ENCODE peak calls at places on chromosomes 6 and 20, in ten cellular contexts. One of them, this sample, is unnamed.

GRCh38 chr6:3549314-3549940 is 92.6 kb upstream of the SLC22A23 start:
- DNase-seq in fibroblast of pulmonary artery: no peak
- DNase-seq in HS-5: no peak
- DNase-seq in effector CD4-positive, alpha-beta T cell: no peak
- DNase-seq in SJSA1: no peak
- DNase-seq in ureter: no peak
- DNase-seq in activated naive CD4-positive, alpha-beta T cell treated with anti-CD3 and anti-CD28 coated beads, Interleukin-2, amount 50 U/mL, for 72 hours: no peak
- DNase-seq in dermis microvascular lymphatic vessel endothelial cell: no peak
- DNase-seq in NCI-H748 treated with DMSO at 0.1 percent for 48 hours: peak; percentile 99
- DNase-seq in stimulated activated CD4-positive, alpha-beta T cell treated with anti-CD3 and anti-CD28 coated beads, Interleukin-15, amount 100 ng/mL, for 1 hour: no peak
- DNase-seq in this sample: peak; percentile 85

GRCh38 chr6:50819906-50820589 is 1.4 kb downstream of the TFAP2B start:
- DNase-seq in fibroblast of pulmonary artery: no peak
- DNase-seq in HS-5: no peak
- DNase-seq in effector CD4-positive, alpha-beta T cell: no peak
- DNase-seq in SJSA1: no peak
- DNase-seq in ureter: no peak
- DNase-seq in activated naive CD4-positive, alpha-beta T cell treated with anti-CD3 and anti-CD28 coated beads, Interleukin-2, amount 50 U/mL, for 72 hours: no peak
- DNase-seq in dermis microvascular lymphatic vessel endothelial cell: no peak
- DNase-seq in NCI-H748 treated with DMSO at 0.1 percent for 48 hours: no peak
- DNase-seq in stimulated activated CD4-positive, alpha-beta T cell treated with anti-CD3 and anti-CD28 coated beads, Interleukin-15, amount 100 ng/mL, for 1 hour: no peak
- DNase-seq in this sample: peak; percentile 42

GRCh38 chr6:40788661-40789111 is 201.5 kb upstream of the LRFN2 start:
- DNase-seq in fibroblast of pulmonary artery: peak; percentile 52
- DNase-seq in HS-5: no peak
- DNase-seq in effector CD4-positive, alpha-beta T cell: no peak
- DNase-seq in SJSA1: no peak
- DNase-seq in ureter: no peak
- DNase-seq in activated naive CD4-positive, alpha-beta T cell treated with anti-CD3 and anti-CD28 coated beads, Interleukin-2, amount 50 U/mL, for 72 hours: peak; percentile 20
- DNase-seq in dermis microvascular lymphatic vessel endothelial cell: peak; percentile 75
- DNase-seq in NCI-H748 treated with DMSO at 0.1 percent for 48 hours: no peak
- DNase-seq in stimulated activated CD4-positive, alpha-beta T cell treated with anti-CD3 and anti-CD28 coated beads, Interleukin-15, amount 100 ng/mL, for 1 hour: no peak
- DNase-seq in this sample: no peak

GRCh38 chr6:27061235-27061993 is 186.1 kb upstream of the PRSS16 start:
- DNase-seq in fibroblast of pulmonary artery: no peak
- DNase-seq in HS-5: no peak
- DNase-seq in effector CD4-positive, alpha-beta T cell: no peak
- DNase-seq in SJSA1: no peak
- DNase-seq in ureter: no peak
- DNase-seq in activated naive CD4-positive, alpha-beta T cell treated with anti-CD3 and anti-CD28 coated beads, Interleukin-2, amount 50 U/mL, for 72 hours: no peak
- DNase-seq in dermis microvascular lymphatic vessel endothelial cell: no peak
- DNase-seq in NCI-H748 treated with DMSO at 0.1 percent for 48 hours: no peak
- DNase-seq in stimulated activated CD4-positive, alpha-beta T cell treated with anti-CD3 and anti-CD28 coated beads, Interleukin-15, amount 100 ng/mL, for 1 hour: no peak
- DNase-seq in this sample: no peak

GRCh38 chr6:5782783-5783567 is 223.8 kb downstream of the NRN1 start:
- DNase-seq in fibroblast of pulmonary artery: no peak
- DNase-seq in HS-5: no peak
- DNase-seq in effector CD4-positive, alpha-beta T cell: no peak
- DNase-seq in SJSA1: peak; percentile 30
- DNase-seq in ureter: no peak
- DNase-seq in activated naive CD4-positive, alpha-beta T cell treated with anti-CD3 and anti-CD28 coated beads, Interleukin-2, amount 50 U/mL, for 72 hours: no peak
- DNase-seq in dermis microvascular lymphatic vessel endothelial cell: no peak
- DNase-seq in NCI-H748 treated with DMSO at 0.1 percent for 48 hours: no peak
- DNase-seq in stimulated activated CD4-positive, alpha-beta T cell treated with anti-CD3 and anti-CD28 coated beads, Interleukin-15, amount 100 ng/mL, for 1 hour: no peak
- DNase-seq in this sample: no peak

GRCh38 chr20:63775096-63775978 is 35.8 kb downstream of the SLC2A4RG start:
- DNase-seq in fibroblast of pulmonary artery: peak; percentile 31
- DNase-seq in HS-5: no peak
- DNase-seq in effector CD4-positive, alpha-beta T cell: no peak
- DNase-seq in SJSA1: peak; percentile 50
- DNase-seq in ureter: no peak
- DNase-seq in activated naive CD4-positive, alpha-beta T cell treated with anti-CD3 and anti-CD28 coated beads, Interleukin-2, amount 50 U/mL, for 72 hours: no peak
- DNase-seq in dermis microvascular lymphatic vessel endothelial cell: no peak
- DNase-seq in NCI-H748 treated with DMSO at 0.1 percent for 48 hours: no peak
- DNase-seq in stimulated activated CD4-positive, alpha-beta T cell treated with anti-CD3 and anti-CD28 coated beads, Interleukin-15, amount 100 ng/mL, for 1 hour: no peak
- DNase-seq in this sample: no peak

GRCh38 chr6:13776602-13777001 is 37.8 kb downstream of the MCUR1 start:
- DNase-seq in fibroblast of pulmonary artery: no peak
- DNase-seq in HS-5: no peak
- DNase-seq in effector CD4-positive, alpha-beta T cell: no peak
- DNase-seq in SJSA1: no peak
- DNase-seq in ureter: no peak
- DNase-seq in activated naive CD4-positive, alpha-beta T cell treated with anti-CD3 and anti-CD28 coated beads, Interleukin-2, amount 50 U/mL, for 72 hours: no peak
- DNase-seq in dermis microvascular lymphatic vessel endothelial cell: no peak
- DNase-seq in NCI-H748 treated with DMSO at 0.1 percent for 48 hours: no peak
- DNase-seq in stimulated activated CD4-positive, alpha-beta T cell treated with anti-CD3 and anti-CD28 coated beads, Interleukin-15, amount 100 ng/mL, for 1 hour: no peak
- DNase-seq in this sample: no peak

GRCh38 chr20:48737463-48738093 is 90.2 kb downstream of the PREX1 start:
- DNase-seq in fibroblast of pulmonary artery: no peak
- DNase-seq in HS-5: no peak
- DNase-seq in effector CD4-positive, alpha-beta T cell: no peak
- DNase-seq in SJSA1: no peak
- DNase-seq in ureter: no peak
- DNase-seq in activated naive CD4-positive, alpha-beta T cell treated with anti-CD3 and anti-CD28 coated beads, Interleukin-2, amount 50 U/mL, for 72 hours: no peak
- DNase-seq in dermis microvascular lymphatic vessel endothelial cell: no peak
- DNase-seq in NCI-H748 treated with DMSO at 0.1 percent for 48 hours: no peak
- DNase-seq in stimulated activated CD4-positive, alpha-beta T cell treated with anti-CD3 and anti-CD28 coated beads, Interleukin-15, amount 100 ng/mL, for 1 hour: no peak
- DNase-seq in this sample: no peak

GRCh38 chr6:152189736-152190135 is 382.3 kb downstream of the ESR1 start:
- DNase-seq in fibroblast of pulmonary artery: peak; percentile 65
- DNase-seq in HS-5: no peak
- DNase-seq in effector CD4-positive, alpha-beta T cell: no peak
- DNase-seq in SJSA1: no peak
- DNase-seq in ureter: no peak
- DNase-seq in activated naive CD4-positive, alpha-beta T cell treated with anti-CD3 and anti-CD28 coated beads, Interleukin-2, amount 50 U/mL, for 72 hours: no peak
- DNase-seq in dermis microvascular lymphatic vessel endothelial cell: no peak
- DNase-seq in NCI-H748 treated with DMSO at 0.1 percent for 48 hours: no peak
- DNase-seq in stimulated activated CD4-positive, alpha-beta T cell treated with anti-CD3 and anti-CD28 coated beads, Interleukin-15, amount 100 ng/mL, for 1 hour: no peak
- DNase-seq in this sample: peak; percentile 65

GRCh38 chr6:6806793-6807518 is 218.4 kb downstream of the LY86 start:
- DNase-seq in fibroblast of pulmonary artery: peak; percentile 33
- DNase-seq in HS-5: no peak
- DNase-seq in effector CD4-positive, alpha-beta T cell: no peak
- DNase-seq in SJSA1: no peak
- DNase-seq in ureter: no peak
- DNase-seq in activated naive CD4-positive, alpha-beta T cell treated with anti-CD3 and anti-CD28 coated beads, Interleukin-2, amount 50 U/mL, for 72 hours: no peak
- DNase-seq in dermis microvascular lymphatic vessel endothelial cell: no peak
- DNase-seq in NCI-H748 treated with DMSO at 0.1 percent for 48 hours: no peak
- DNase-seq in stimulated activated CD4-positive, alpha-beta T cell treated with anti-CD3 and anti-CD28 coated beads, Interleukin-15, amount 100 ng/mL, for 1 hour: no peak
- DNase-seq in this sample: no peak

GRCh38 chr6:31752739-31753319 is 9.6 kb upstream of the SAPCD1 start:
- DNase-seq in fibroblast of pulmonary artery: peak; percentile 63
- DNase-seq in HS-5: no peak
- DNase-seq in effector CD4-positive, alpha-beta T cell: no peak
- DNase-seq in SJSA1: no peak
- DNase-seq in ureter: no peak
- DNase-seq in activated naive CD4-positive, alpha-beta T cell treated with anti-CD3 and anti-CD28 coated beads, Interleukin-2, amount 50 U/mL, for 72 hours: no peak
- DNase-seq in dermis microvascular lymphatic vessel endothelial cell: no peak
- DNase-seq in NCI-H748 treated with DMSO at 0.1 percent for 48 hours: no peak
- DNase-seq in stimulated activated CD4-positive, alpha-beta T cell treated with anti-CD3 and anti-CD28 coated beads, Interleukin-15, amount 100 ng/mL, for 1 hour: no peak
- DNase-seq in this sample: peak; percentile 69

GRCh38 chr20:63690898-63691710 is 5.3 kb upstream of the TNFRSF6B start:
- DNase-seq in fibroblast of pulmonary artery: no peak
- DNase-seq in HS-5: no peak
- DNase-seq in effector CD4-positive, alpha-beta T cell: no peak
- DNase-seq in SJSA1: no peak
- DNase-seq in ureter: no peak
- DNase-seq in activated naive CD4-positive, alpha-beta T cell treated with anti-CD3 and anti-CD28 coated beads, Interleukin-2, amount 50 U/mL, for 72 hours: no peak
- DNase-seq in dermis microvascular lymphatic vessel endothelial cell: no peak
- DNase-seq in NCI-H748 treated with DMSO at 0.1 percent for 48 hours: no peak
- DNase-seq in stimulated activated CD4-positive, alpha-beta T cell treated with anti-CD3 and anti-CD28 coated beads, Interleukin-15, amount 100 ng/mL, for 1 hour: no peak
- DNase-seq in this sample: no peak

GRCh38 chr6:138970856-138971425 is 17.1 kb downstream of the REPS1 start:
- DNase-seq in fibroblast of pulmonary artery: peak; percentile 89
- DNase-seq in HS-5: peak; percentile 91
- DNase-seq in effector CD4-positive, alpha-beta T cell: no peak
- DNase-seq in SJSA1: peak; percentile 67
- DNase-seq in ureter: no peak
- DNase-seq in activated naive CD4-positive, alpha-beta T cell treated with anti-CD3 and anti-CD28 coated beads, Interleukin-2, amount 50 U/mL, for 72 hours: no peak
- DNase-seq in dermis microvascular lymphatic vessel endothelial cell: no peak
- DNase-seq in NCI-H748 treated with DMSO at 0.1 percent for 48 hours: no peak
- DNase-seq in stimulated activated CD4-positive, alpha-beta T cell treated with anti-CD3 and anti-CD28 coated beads, Interleukin-15, amount 100 ng/mL, for 1 hour: no peak
- DNase-seq in this sample: peak; percentile 93

GRCh38 chr20:41167481-41168253 is 30.3 kb downstream of the PLCG1 start:
- DNase-seq in fibroblast of pulmonary artery: no peak
- DNase-seq in HS-5: no peak
- DNase-seq in effector CD4-positive, alpha-beta T cell: no peak
- DNase-seq in SJSA1: no peak
- DNase-seq in ureter: no peak
- DNase-seq in activated naive CD4-positive, alpha-beta T cell treated with anti-CD3 and anti-CD28 coated beads, Interleukin-2, amount 50 U/mL, for 72 hours: no peak
- DNase-seq in dermis microvascular lymphatic vessel endothelial cell: no peak
- DNase-seq in NCI-H748 treated with DMSO at 0.1 percent for 48 hours: no peak
- DNase-seq in stimulated activated CD4-positive, alpha-beta T cell treated with anti-CD3 and anti-CD28 coated beads, Interleukin-15, amount 100 ng/mL, for 1 hour: no peak
- DNase-seq in this sample: no peak

GRCh38 chr6:39638126-39638822 is 86.9 kb downstream of the KIF6 start:
- DNase-seq in fibroblast of pulmonary artery: no peak
- DNase-seq in HS-5: no peak
- DNase-seq in effector CD4-positive, alpha-beta T cell: no peak
- DNase-seq in SJSA1: no peak
- DNase-seq in ureter: no peak
- DNase-seq in activated naive CD4-positive, alpha-beta T cell treated with anti-CD3 and anti-CD28 coated beads, Interleukin-2, amount 50 U/mL, for 72 hours: no peak
- DNase-seq in dermis microvascular lymphatic vessel endothelial cell: no peak
- DNase-seq in NCI-H748 treated with DMSO at 0.1 percent for 48 hours: no peak
- DNase-seq in stimulated activated CD4-positive, alpha-beta T cell treated with anti-CD3 and anti-CD28 coated beads, Interleukin-15, amount 100 ng/mL, for 1 hour: no peak
- DNase-seq in this sample: no peak

GRCh38 chr20:57425150-57426013 is 34.2 kb downstream of the RBM38 start:
- DNase-seq in fibroblast of pulmonary artery: peak; percentile 40
- DNase-seq in HS-5: no peak
- DNase-seq in effector CD4-positive, alpha-beta T cell: no peak
- DNase-seq in SJSA1: no peak
- DNase-seq in ureter: no peak
- DNase-seq in activated naive CD4-positive, alpha-beta T cell treated with anti-CD3 and anti-CD28 coated beads, Interleukin-2, amount 50 U/mL, for 72 hours: no peak
- DNase-seq in dermis microvascular lymphatic vessel endothelial cell: no peak
- DNase-seq in NCI-H748 treated with DMSO at 0.1 percent for 48 hours: no peak
- DNase-seq in stimulated activated CD4-positive, alpha-beta T cell treated with anti-CD3 and anti-CD28 coated beads, Interleukin-15, amount 100 ng/mL, for 1 hour: no peak
- DNase-seq in this sample: no peak

GRCh38 chr20:36094497-36094896 is 60.0 kb upstream of the EPB41L1 start:
- DNase-seq in fibroblast of pulmonary artery: peak; percentile 74
- DNase-seq in HS-5: no peak
- DNase-seq in effector CD4-positive, alpha-beta T cell: no peak
- DNase-seq in SJSA1: no peak
- DNase-seq in ureter: no peak
- DNase-seq in activated naive CD4-positive, alpha-beta T cell treated with anti-CD3 and anti-CD28 coated beads, Interleukin-2, amount 50 U/mL, for 72 hours: no peak
- DNase-seq in dermis microvascular lymphatic vessel endothelial cell: no peak
- DNase-seq in NCI-H748 treated with DMSO at 0.1 percent for 48 hours: no peak
- DNase-seq in stimulated activated CD4-positive, alpha-beta T cell treated with anti-CD3 and anti-CD28 coated beads, Interleukin-15, amount 100 ng/mL, for 1 hour: no peak
- DNase-seq in this sample: no peak

GRCh38 chr6:37569317-37569716 is 69.6 kb upstream of the CCDC167 start:
- DNase-seq in fibroblast of pulmonary artery: no peak
- DNase-seq in HS-5: no peak
- DNase-seq in effector CD4-positive, alpha-beta T cell: no peak
- DNase-seq in SJSA1: no peak
- DNase-seq in ureter: no peak
- DNase-seq in activated naive CD4-positive, alpha-beta T cell treated with anti-CD3 and anti-CD28 coated beads, Interleukin-2, amount 50 U/mL, for 72 hours: no peak
- DNase-seq in dermis microvascular lymphatic vessel endothelial cell: no peak
- DNase-seq in NCI-H748 treated with DMSO at 0.1 percent for 48 hours: no peak
- DNase-seq in stimulated activated CD4-positive, alpha-beta T cell treated with anti-CD3 and anti-CD28 coated beads, Interleukin-15, amount 100 ng/mL, for 1 hour: no peak
- DNase-seq in this sample: no peak

GRCh38 chr20:51495921-51496545 is 46.5 kb downstream of the NFATC2 start:
- DNase-seq in fibroblast of pulmonary artery: no peak
- DNase-seq in HS-5: no peak
- DNase-seq in effector CD4-positive, alpha-beta T cell: no peak
- DNase-seq in SJSA1: no peak
- DNase-seq in ureter: no peak
- DNase-seq in activated naive CD4-positive, alpha-beta T cell treated with anti-CD3 and anti-CD28 coated beads, Interleukin-2, amount 50 U/mL, for 72 hours: no peak
- DNase-seq in dermis microvascular lymphatic vessel endothelial cell: no peak
- DNase-seq in NCI-H748 treated with DMSO at 0.1 percent for 48 hours: no peak
- DNase-seq in stimulated activated CD4-positive, alpha-beta T cell treated with anti-CD3 and anti-CD28 coated beads, Interleukin-15, amount 100 ng/mL, for 1 hour: no peak
- DNase-seq in this sample: no peak

GRCh38 chr6:132813173-132813856 is 1.1 kb upstream of the RPS12 start:
- DNase-seq in fibroblast of pulmonary artery: peak; percentile 42
- DNase-seq in HS-5: peak; percentile 33
- DNase-seq in effector CD4-positive, alpha-beta T cell: peak; percentile 14
- DNase-seq in SJSA1: no peak
- DNase-seq in ureter: peak; percentile 55
- DNase-seq in activated naive CD4-positive, alpha-beta T cell treated with anti-CD3 and anti-CD28 coated beads, Interleukin-2, amount 50 U/mL, for 72 hours: no peak
- DNase-seq in dermis microvascular lymphatic vessel endothelial cell: peak; percentile 45
- DNase-seq in NCI-H748 treated with DMSO at 0.1 percent for 48 hours: peak; percentile 50
- DNase-seq in stimulated activated CD4-positive, alpha-beta T cell treated with anti-CD3 and anti-CD28 coated beads, Interleukin-15, amount 100 ng/mL, for 1 hour: no peak
- DNase-seq in this sample: no peak

GRCh38 chr6:93794161-93794560 is 374.8 kb upstream of the EPHA7 start:
- DNase-seq in fibroblast of pulmonary artery: no peak
- DNase-seq in HS-5: no peak
- DNase-seq in effector CD4-positive, alpha-beta T cell: no peak
- DNase-seq in SJSA1: no peak
- DNase-seq in ureter: no peak
- DNase-seq in activated naive CD4-positive, alpha-beta T cell treated with anti-CD3 and anti-CD28 coated beads, Interleukin-2, amount 50 U/mL, for 72 hours: no peak
- DNase-seq in dermis microvascular lymphatic vessel endothelial cell: no peak
- DNase-seq in NCI-H748 treated with DMSO at 0.1 percent for 48 hours: no peak
- DNase-seq in stimulated activated CD4-positive, alpha-beta T cell treated with anti-CD3 and anti-CD28 coated beads, Interleukin-15, amount 100 ng/mL, for 1 hour: no peak
- DNase-seq in this sample: no peak

This sample was measured in foreskin keratinocyte.